ENCODE peak calls at places on chromosomes 5 and 9, in ten cellular contexts. E is stimulated activated CD4-positive, alpha-beta T cell treated with anti-CD3 and anti-CD28 coated beads, Interleukin-1b, Interleukin-23, amount 100 ng/mL, for 1 hour; S is HuH-7; B is hippocampal formation; C is HT1080; K is substantia nigra; L is GM18507; V is RWPE1; T is psoas muscle; W is cardiac septum. D is an unnamed sample.

GRCh38 chr5:177320879-177321278 is 9.2 kb upstream of the MXD3 start:
- DNase-seq in E (no peak), S (no peak), B (no peak), C (no peak), K (no peak), L (no peak), V (no peak), T (no peak), W (no peak), D (no peak)

GRCh38 chr5:2302169-2302568 is 419.4 kb upstream of the IRX4 start:
- DNase-seq in E (no peak), S (no peak), B (no peak), C (no peak), K (no peak), L (no peak), V (no peak), T (no peak), W (no peak), D (no peak)

GRCh38 chr9:1995084-1995483 is 20.1 kb upstream of the SMARCA2 start:
- DNase-seq in E (no peak), S (no peak), B (no peak), C (no peak), K (no peak), L (no peak), V (no peak), T (no peak), W (no peak), D (no peak)

GRCh38 chr5:8097146-8097545 is 228.2 kb downstream of the MTRR start:
- DNase-seq in E (no peak), S (no peak), B (no peak), C (no peak), K (no peak), L (no peak), V (no peak), T (no peak), W (no peak), D (no peak)

GRCh38 chr5:87853541-87853940 is 415.1 kb downstream of the TMEM161B start:
- DNase-seq in E (no peak), S (no peak), B (no peak), C (peak), K (no peak), L (no peak), V (no peak), T (no peak), W (no peak), D (no peak)

GRCh38 chr9:124415852-124416484 is 726 bp upstream of the PSMB7 start:
- DNase-seq in E (no peak), S (no peak), B (no peak), C (no peak), K (no peak), L (no peak), V (no peak), T (no peak), W (no peak), D (no peak)

GRCh38 chr9:133583586-133583985 is 25.6 kb downstream of the FAM163B start:
- DNase-seq in E (no peak), S (no peak), B (no peak), C (no peak), K (no peak), L (no peak), V (no peak), T (no peak), W (peak), D (peak)

GRCh38 chr5:171595801-171596231 is 176.4 kb downstream of the FGF18 start:
- DNase-seq in E (no peak), S (no peak), B (no peak), C (peak), K (no peak), L (no peak), V (peak), T (peak), W (no peak), D (no peak)

GRCh38 chr9:456365-456764 is 241.7 kb downstream of the DOCK8 start:
- DNase-seq in E (no peak), S (no peak), B (no peak), C (no peak), K (no peak), L (no peak), V (no peak), T (no peak), W (no peak), D (no peak)